ENCODE peak calls at places on chromosomes 16 and 17, in four cellular contexts. One of them, this sample, is unnamed.
A peak's percentile ranks its signal among the peaks of the same experiment; 100 is the strongest.

GRCh38 chr16:77002644-77003043 is 188.3 kb upstream of the MON1B start:
- DNase-seq in hepatic stellate cell: no peak
- DNase-seq in testis: no peak
- DNase-seq in HT-29: no peak
- DNase-seq in this sample: no peak

GRCh38 chr17:60398227-60398959 is 6.5 kb upstream of the USP32 start:
- DNase-seq in hepatic stellate cell: no peak
- DNase-seq in testis: no peak
- DNase-seq in HT-29: no peak
- DNase-seq in this sample: no peak

GRCh38 chr17:12256380-12256995 is 235.8 kb downstream of the MAP2K4 start:
- DNase-seq in hepatic stellate cell: peak; percentile 53
- DNase-seq in testis: peak; percentile 71
- DNase-seq in HT-29: peak; percentile 40
- DNase-seq in this sample: peak; percentile 20

GRCh38 chr16:57628008-57628781 is at the start of gene ADGRG1:
- DNase-seq in hepatic stellate cell: peak; percentile 99
- DNase-seq in testis: peak; percentile 90
- DNase-seq in HT-29: peak; percentile 71
- DNase-seq in this sample: peak; percentile 68

GRCh38 chr16:67926181-67926742 is 5.4 kb downstream of the CTRL start:
- DNase-seq in hepatic stellate cell: peak; percentile 78
- DNase-seq in testis: no peak
- DNase-seq in HT-29: no peak
- DNase-seq in this sample: peak; percentile 93

GRCh38 chr17:27566673-27567562 is 64.1 kb upstream of the LGALS9 start:
- DNase-seq in hepatic stellate cell: peak; percentile 57
- DNase-seq in testis: no peak
- DNase-seq in HT-29: no peak
- DNase-seq in this sample: no peak

GRCh38 chr17:1714488-1714979 is 4.4 kb upstream of the TLCD2 start:
- DNase-seq in hepatic stellate cell: peak; percentile 94
- DNase-seq in testis: peak; percentile 98
- DNase-seq in HT-29: peak; percentile 90
- DNase-seq in this sample: peak; percentile 81

GRCh38 chr16:81448154-81449131 is 3.8 kb downstream of the CMIP start:
- DNase-seq in hepatic stellate cell: no peak
- DNase-seq in testis: no peak
- DNase-seq in HT-29: peak; percentile 80
- DNase-seq in this sample: peak; percentile 8

GRCh38 chr17:60538726-60539125 is 12.7 kb upstream of the APPBP2 start:
- DNase-seq in hepatic stellate cell: no peak
- DNase-seq in testis: no peak
- DNase-seq in HT-29: no peak
- DNase-seq in this sample: no peak

GRCh38 chr16:71846443-71846842 is 667 bp downstream of the ATXN1L start:
- DNase-seq in hepatic stellate cell: peak; percentile 29
- DNase-seq in testis: peak; percentile 20
- DNase-seq in HT-29: peak; percentile 41
- DNase-seq in this sample: peak; percentile 5

GRCh38 chr16:68257906-68258800 is 6.2 kb upstream of the SLC7A6 start:
- DNase-seq in hepatic stellate cell: no peak
- DNase-seq in testis: no peak
- DNase-seq in HT-29: peak; percentile 61
- DNase-seq in this sample: no peak

GRCh38 chr17:67633751-67634191 is 84.0 kb upstream of the NOL11 start:
- DNase-seq in hepatic stellate cell: no peak
- DNase-seq in testis: peak; percentile 45
- DNase-seq in HT-29: no peak
- DNase-seq in this sample: no peak

GRCh38 chr17:75764711-75765421 is at the start of gene GALK1:
- DNase-seq in hepatic stellate cell: peak; percentile 87
- DNase-seq in testis: peak; percentile 82
- DNase-seq in HT-29: peak; percentile 77
- DNase-seq in this sample: peak; percentile 83

GRCh38 chr17:68461122-68461539 is 3.8 kb upstream of the WIPI1 start:
- DNase-seq in hepatic stellate cell: no peak
- DNase-seq in testis: no peak
- DNase-seq in HT-29: no peak
- DNase-seq in this sample: peak; percentile 77

GRCh38 chr17:80859004-80859941 is 132.4 kb upstream of the CHMP6 start:
- DNase-seq in hepatic stellate cell: peak; percentile 78
- DNase-seq in testis: peak; percentile 63
- DNase-seq in HT-29: peak; percentile 22
- DNase-seq in this sample: peak; percentile 28

GRCh38 chr16:380837-381787 is 666 bp downstream of the PGAP6 start:
- DNase-seq in hepatic stellate cell: no peak
- DNase-seq in testis: no peak
- DNase-seq in HT-29: no peak
- DNase-seq in this sample: peak; percentile 69

GRCh38 chr17:68627956-68628355 is 26.8 kb upstream of the FAM20A start:
- DNase-seq in hepatic stellate cell: no peak
- DNase-seq in testis: no peak
- DNase-seq in HT-29: peak; percentile 83
- DNase-seq in this sample: no peak

GRCh38 chr17:73595068-73595865 is 49.0 kb downstream of the SDK2 start:
- DNase-seq in hepatic stellate cell: no peak
- DNase-seq in testis: peak; percentile 51
- DNase-seq in HT-29: no peak
- DNase-seq in this sample: peak; percentile 61

GRCh38 chr16:4689864-4690704 is 3.3 kb upstream of the NUDT16L1 start:
- DNase-seq in hepatic stellate cell: no peak
- DNase-seq in testis: no peak
- DNase-seq in HT-29: no peak
- DNase-seq in this sample: no peak

GRCh38 chr16:1494711-1495110 is 1.6 kb downstream of the TELO2 start:
- DNase-seq in hepatic stellate cell: peak; percentile 49
- DNase-seq in testis: no peak
- DNase-seq in HT-29: no peak
- DNase-seq in this sample: no peak

GRCh38 chr17:33210240-33210639 is 82.9 kb downstream of the ASIC2 start:
- DNase-seq in hepatic stellate cell: no peak
- DNase-seq in testis: no peak
- DNase-seq in HT-29: no peak
- DNase-seq in this sample: no peak

GRCh38 chr16:49952386-49952785 is 72.6 kb upstream of the CNEP1R1 start:
- DNase-seq in hepatic stellate cell: no peak
- DNase-seq in testis: no peak
- DNase-seq in HT-29: no peak
- DNase-seq in this sample: no peak

GRCh38 chr17:82563318-82563717 is 43.8 kb downstream of the FOXK2 start:
- DNase-seq in hepatic stellate cell: no peak
- DNase-seq in testis: no peak
- DNase-seq in HT-29: no peak
- DNase-seq in this sample: no peak

GRCh38 chr17:81731271-81731670 is 19.2 kb downstream of the SLC25A10 start:
- DNase-seq in hepatic stellate cell: no peak
- DNase-seq in testis: no peak
- DNase-seq in HT-29: no peak
- DNase-seq in this sample: peak; percentile 59

GRCh38 chr17:68198931-68199836 is 48.7 kb upstream of the AMZ2 start:
- DNase-seq in hepatic stellate cell: no peak
- DNase-seq in testis: no peak
- DNase-seq in HT-29: no peak
- DNase-seq in this sample: peak; percentile 66

GRCh38 chr16:1102921-1103648 is 7.0 kb upstream of the C1QTNF8 start:
- DNase-seq in hepatic stellate cell: peak; percentile 86
- DNase-seq in testis: peak; percentile 79
- DNase-seq in HT-29: peak; percentile 50
- DNase-seq in this sample: peak; percentile 70

GRCh38 chr16:30741461-30741914 is 6.7 kb upstream of the PHKG2 start:
- DNase-seq in hepatic stellate cell: peak; percentile 94
- DNase-seq in testis: no peak
- DNase-seq in HT-29: peak; percentile 95
- DNase-seq in this sample: no peak

GRCh38 chr17:29124135-29124930 is 55.9 kb downstream of the MYO18A start:
- DNase-seq in hepatic stellate cell: peak; percentile 82
- DNase-seq in testis: peak; percentile 72
- DNase-seq in HT-29: peak; percentile 77
- DNase-seq in this sample: peak; percentile 84